ENCODE peak calls at places on chromosomes 13 and 19, in seven cellular contexts. Q, Z, J, K, W, H and I are unnamed samples.

GRCh38 chr19:31318790-31319189 is 30.4 kb downstream of the TSHZ3 start:
- DNase-seq in Q (no peak), W (no peak), H (no peak), Z (no peak), J (no peak), K (no peak), I (no peak)

GRCh38 chr19:22140356-22140755 is 56.4 kb downstream of the ZNF676 start:
- DNase-seq in K (no peak), Z (no peak), Q (no peak), W (no peak), J (no peak), H (no peak), I (no peak)

GRCh38 chr19:55809381-55810058 is 22.3 kb downstream of the NLRP11 start:
- DNase-seq in W (no peak), K (peak; percentile 68), J (peak; percentile 30), H (peak; percentile 73), Q (peak; percentile 88), Z (peak; percentile 48), I (peak; percentile 90)

GRCh38 chr19:34759218-34759917 is 13.6 kb downstream of the ZNF599 start:
- DNase-seq in J (no peak), W (no peak), Z (no peak), K (no peak), H (no peak), Q (no peak), I (no peak)

GRCh38 chr13:87147076-87147475 is 524.1 kb upstream of the SLITRK5 start:
- DNase-seq in Z (peak; percentile 59), K (no peak), H (no peak), Q (no peak), W (no peak), J (no peak), I (no peak)

GRCh38 chr19:43688059-43688763 is 18.2 kb upstream of the PLAUR start:
- DNase-seq in W (no peak), Q (no peak), K (no peak), H (no peak), Z (no peak), J (no peak), I (no peak)

GRCh38 chr13:97562962-97563361 is 129.0 kb downstream of the RAP2A start:
- DNase-seq in H (no peak), W (no peak), J (no peak), Z (no peak), K (no peak), Q (no peak), I (no peak)

GRCh38 chr13:33016414-33017409 is at the start of gene KL:
- DNase-seq in J (peak; percentile 14), Z (no peak), H (peak; percentile 36), W (no peak), K (no peak), Q (no peak), I (peak; percentile 72)

GRCh38 chr19:37594982-37595382 is 306 bp downstream of the ZNF540 start:
- DNase-seq in W (peak; percentile 24), H (no peak), J (peak; percentile 50), K (no peak), Z (peak; percentile 74), Q (peak; percentile 72), I (peak; percentile 68)

GRCh38 chr19:10001899-10002298 is 8.4 kb downstream of the COL5A3 start:
- DNase-seq in J (no peak), W (no peak), K (no peak), H (peak; percentile 32), Q (no peak), Z (no peak), I (no peak)